ENCODE peak calls at places on chromosomes 1 and 21, in five cellular contexts. I is astrocyte of the spinal cord, Q is A549, J is retinal pigment epithelial cell, L is breast epithelium. F is an unnamed sample.

GRCh38 chr1:29196863-29197589 is 15.3 kb upstream of the SRSF4 start:
- DNase-seq in I (peak), Q (peak), J (no peak), L (peak), F (no peak)

GRCh38 chr1:205294175-205294913 is 27.2 kb downstream of the NUAK2 start:
- DNase-seq in I (peak), Q (peak), J (no peak), L (no peak), F (peak)

GRCh38 chr21:33441489-33442477 is 38.0 kb downstream of the TMEM50B start:
- DNase-seq in I (peak), Q (peak), J (no peak), L (no peak), F (peak)

GRCh38 chr21:44985441-44986401 is 45.9 kb downstream of the SLX9 start:
- DNase-seq in I (no peak), Q (no peak), J (no peak), L (no peak), F (no peak)

GRCh38 chr1:198935371-198935921 is 296.6 kb downstream of the PTPRC start:
- DNase-seq in I (peak), Q (peak), J (peak), L (peak), F (peak)

GRCh38 chr1:83964153-83964552 is 34.8 kb downstream of the TTLL7 start:
- DNase-seq in I (no peak), Q (no peak), J (no peak), L (no peak), F (no peak)

GRCh38 chr1:153572569-153573015 is 6.9 kb upstream of the S100A2 start:
- DNase-seq in I (peak), Q (peak), J (no peak), L (peak), F (peak)

GRCh38 chr21:41802684-41803083 is 35.8 kb upstream of the RIPK4 start:
- DNase-seq in I (peak), Q (no peak), J (peak), L (peak), F (no peak)

GRCh38 chr1:96524100-96524499 is 197.5 kb upstream of the PTBP2 start:
- DNase-seq in I (no peak), Q (no peak), J (no peak), L (no peak), F (no peak)

GRCh38 chr1:79323240-79324025 is 316.9 kb upstream of the ADGRL4 start:
- DNase-seq in I (peak), Q (peak), J (peak), L (no peak), F (peak)

GRCh38 chr1:109133815-109134214 is 19.9 kb downstream of the ELAPOR1 start:
- DNase-seq in I (no peak), Q (no peak), J (no peak), L (no peak), F (no peak)

GRCh38 chr1:183116416-183116815 is 69.6 kb upstream of the LAMC2 start:
- DNase-seq in I (no peak), Q (no peak), J (no peak), L (no peak), F (no peak)

GRCh38 chr1:204102719-204103118 is 29.8 kb downstream of the SOX13 start:
- DNase-seq in I (no peak), Q (no peak), J (no peak), L (no peak), F (no peak)

GRCh38 chr1:54153548-54154439 is 994 bp upstream of the CDCP2 start:
- DNase-seq in I (peak), Q (no peak), J (peak), L (peak), F (peak)

GRCh38 chr1:214439352-214440119 is 111.9 kb downstream of the PTPN14 start:
- DNase-seq in I (peak), Q (peak), J (no peak), L (no peak), F (peak)

GRCh38 chr1:155128755-155129473 is 1.2 kb downstream of the EFNA1 start:
- DNase-seq in I (no peak), Q (peak), J (no peak), L (no peak), F (no peak)

GRCh38 chr1:155131846-155132245 is 3.8 kb upstream of the SLC50A1 start:
- DNase-seq in I (no peak), Q (no peak), J (no peak), L (no peak), F (no peak)

GRCh38 chr1:155130272-155131006 is 2.8 kb downstream of the EFNA1 start:
- DNase-seq in I (no peak), Q (no peak), J (no peak), L (no peak), F (no peak)

GRCh38 chr1:155133799-155134281 is 1.8 kb upstream of the SLC50A1 start:
- DNase-seq in I (no peak), Q (no peak), J (no peak), L (no peak), F (no peak)

DNA sequence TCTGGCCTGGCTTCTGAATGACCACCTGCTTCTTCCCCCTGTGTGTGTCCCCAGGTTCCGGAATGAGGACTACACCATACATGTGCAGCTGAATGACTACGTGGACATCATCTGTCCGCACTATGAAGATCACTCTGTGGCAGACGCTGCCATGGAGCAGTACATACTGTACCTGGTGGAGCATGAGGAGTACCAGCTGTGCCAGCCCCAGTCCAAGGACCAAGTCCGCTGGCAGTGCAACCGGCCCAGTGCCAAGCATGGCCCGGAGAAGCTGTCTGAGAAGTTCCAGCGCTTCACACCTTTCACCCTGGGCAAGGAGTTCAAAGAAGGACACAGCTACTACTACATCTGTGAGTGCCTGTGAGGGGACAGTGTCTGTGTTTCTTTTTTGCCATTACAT is 3.6 kb downstream of the EFNA1 start:
- DNase-seq in I (no peak), Q (no peak), J (no peak), L (no peak), F (no peak)
- TF ChIP-seq CTCF in I (no peak), Q (no peak), J (no peak), L (no peak), F (no peak)

GRCh38 chr21:39116761-39117425 is 66.4 kb downstream of the PSMG1 start:
- DNase-seq in I (no peak), Q (no peak), J (no peak), L (no peak), F (no peak)

GRCh38 chr21:39117571-39117970 is 65.7 kb downstream of the PSMG1 start:
- DNase-seq in I (no peak), Q (no peak), J (no peak), L (no peak), F (no peak)

GRCh38 chr21:39118061-39118460 is 65.2 kb downstream of the PSMG1 start:
- DNase-seq in I (no peak), Q (no peak), J (no peak), L (no peak), F (no peak)

GRCh38 chr21:39114871-39115658 is 68.2 kb downstream of the PSMG1 start:
- DNase-seq in I (peak), Q (no peak), J (no peak), L (no peak), F (no peak)

DNA sequence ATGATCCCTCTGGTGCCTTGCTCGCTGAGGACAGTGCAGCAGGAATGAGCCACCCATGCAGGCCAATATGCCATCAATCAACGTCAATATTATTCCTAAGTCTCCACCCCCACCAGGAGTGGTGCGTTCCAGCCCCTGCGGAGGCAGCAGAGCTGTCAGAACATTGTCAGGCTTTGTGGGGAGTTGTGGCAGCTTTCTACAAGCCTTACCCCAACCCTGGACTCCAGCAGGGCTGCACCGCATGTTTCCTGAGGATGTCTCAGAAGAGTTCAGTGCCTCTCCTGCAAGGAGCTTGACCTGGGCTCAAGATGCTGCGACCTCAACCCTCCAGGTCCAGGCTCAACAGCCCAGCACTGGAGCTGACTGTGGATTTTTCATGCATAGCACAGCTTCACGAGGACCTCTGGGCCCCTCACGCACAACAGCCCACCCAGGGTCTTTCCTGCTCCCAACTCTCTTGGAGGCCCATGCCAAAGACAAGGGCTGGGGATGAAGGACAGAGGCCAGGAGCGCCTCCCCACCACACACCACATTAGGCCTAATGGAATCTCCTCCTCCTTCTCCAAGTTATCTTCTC is 67.5 kb downstream of the PSMG1 start:
- DNase-seq in I (no peak), Q (no peak), J (no peak), L (no peak), F (no peak)
- TF ChIP-seq CTCF in I (peak), Q (no peak), J (no peak), L (no peak), F (no peak)

GRCh38 chr1:31796707-31797106 is 19.1 kb downstream of the SPOCD1 start:
- DNase-seq in I (no peak), Q (no peak), J (no peak), L (peak), F (no peak)

GRCh38 chr1:31797216-31797615 is 18.6 kb downstream of the SPOCD1 start:
- DNase-seq in I (no peak), Q (no peak), J (no peak), L (no peak), F (no peak)

GRCh38 chr1:31798086-31798432 is 17.8 kb downstream of the SPOCD1 start:
- DNase-seq in I (no peak), Q (no peak), J (no peak), L (peak), F (no peak)

GRCh38 chr1:31795096-31795675 is 20.6 kb downstream of the SPOCD1 start:
- DNase-seq in I (no peak), Q (no peak), J (no peak), L (no peak), F (no peak)

DNA sequence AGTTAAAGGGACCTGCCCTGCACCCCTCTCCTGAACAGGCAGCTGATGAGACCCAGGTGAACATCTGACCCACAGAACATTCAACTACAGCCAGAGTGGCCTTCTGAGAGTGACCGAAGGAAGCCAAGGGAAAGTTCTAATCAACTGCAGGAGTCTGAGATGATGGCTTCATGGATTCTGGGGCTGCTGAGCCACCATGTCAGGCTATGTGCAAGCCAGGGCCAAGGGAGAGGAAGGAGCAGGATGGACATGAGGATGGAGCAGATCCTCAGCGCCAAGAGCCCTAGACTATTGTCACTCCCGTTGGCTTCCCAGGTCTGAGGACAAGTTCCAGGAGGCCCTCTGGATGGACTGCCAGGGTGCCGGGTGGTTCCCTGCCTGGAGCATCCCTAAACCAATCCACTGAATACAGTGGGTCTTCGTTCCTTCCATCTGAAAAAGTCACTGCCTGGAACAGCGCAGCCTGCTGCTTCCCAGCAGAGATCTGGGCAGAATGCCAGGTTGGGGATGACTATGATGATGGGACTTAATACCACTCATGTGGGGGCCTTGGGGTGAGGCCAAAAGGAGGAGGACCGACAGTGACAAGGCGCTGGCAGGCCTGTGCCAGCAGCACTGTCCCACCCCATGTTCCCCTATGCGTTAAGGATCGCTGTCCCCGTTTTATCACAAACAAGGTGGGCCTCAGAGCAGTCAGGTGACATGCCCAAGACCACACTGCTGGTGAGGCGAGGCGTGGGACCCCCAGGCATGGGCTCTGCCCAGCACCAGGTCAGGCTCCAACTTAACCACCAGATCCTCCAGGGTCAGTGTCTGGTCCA is 19.8 kb downstream of the SPOCD1 start:
- DNase-seq in I (peak), Q (peak), J (peak), L (peak), F (no peak)
- TF ChIP-seq CTCF in I (no peak), Q (no peak), J (no peak), L (no peak), F (no peak)

GRCh38 chr21:18298228-18298627 is 53.6 kb downstream of the CHODL start:
- DNase-seq in I (no peak), Q (no peak), J (no peak), L (no peak), F (no peak)
- TF ChIP-seq CTCF in I (no peak), Q (no peak), J (no peak), L (no peak), F (no peak)

DNA sequence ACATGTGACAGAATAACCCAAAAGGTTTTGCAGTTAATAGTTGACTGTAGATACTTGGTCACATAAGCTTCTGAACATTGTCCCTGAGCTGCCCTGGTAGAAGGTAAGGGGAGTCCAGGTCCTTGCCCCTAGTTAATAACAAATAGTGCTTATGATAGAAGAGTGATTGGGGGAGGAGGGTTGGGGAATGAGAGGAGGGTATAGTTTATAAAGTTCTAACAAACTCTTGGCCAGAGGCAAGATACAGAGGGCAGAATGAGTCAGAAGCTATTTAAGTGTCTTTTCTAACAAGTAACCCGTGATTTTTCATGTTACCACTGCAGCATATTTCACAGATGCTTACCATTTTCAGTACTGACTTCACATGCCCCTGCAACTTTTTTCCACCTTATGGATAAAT is 26.7 kb upstream of the MYOCOS start:
- DNase-seq in I (peak), Q (no peak), J (no peak), L (no peak), F (peak)
- TF ChIP-seq CTCF in I (no peak), Q (no peak), J (no peak), L (no peak), F (no peak)

DNA sequence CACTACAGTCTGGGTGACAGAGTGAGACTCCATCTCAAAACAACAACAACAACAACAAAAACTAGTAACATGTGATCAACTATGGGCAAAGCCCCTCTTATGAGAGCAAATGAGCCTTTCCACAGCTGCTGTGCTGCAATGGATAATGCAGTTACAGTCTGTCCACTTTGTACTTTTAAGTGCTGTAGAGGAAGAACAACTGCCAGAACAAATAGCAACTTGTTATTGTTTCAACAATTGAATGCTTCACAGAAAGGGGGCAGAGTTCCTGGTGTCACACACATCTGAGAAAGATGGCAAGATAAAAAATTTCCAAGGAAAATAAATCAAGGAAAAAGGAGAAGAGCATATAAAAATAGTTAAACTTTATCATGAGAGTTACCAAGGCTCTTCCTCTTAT is 243.6 kb upstream of the DMRTA2 start:
- DNase-seq in I (peak), Q (no peak), J (no peak), L (no peak), F (no peak)
- TF ChIP-seq CTCF in I (peak), Q (no peak), J (no peak), L (no peak), F (peak)

F was measured in epithelial cell of proximal tubule.